ENCODE peak calls at places on chromosomes 16 and 17, in nine cellular contexts. W, X, V, I, E, R, P, T and H are unnamed samples.

GRCh38 chr16:1651055-1651454 is 27.0 kb upstream of the JPT2 start:
- DNase-seq in W (no peak), X (no peak), V (no peak), I (no peak), E (no peak), R (no peak), P (no peak), T (no peak), H (no peak)

GRCh38 chr17:75771334-75772281 is 6.6 kb upstream of the GALK1 start:
- DNase-seq in W (peak), X (no peak), V (no peak), I (no peak), E (no peak), R (no peak), P (no peak), T (no peak), H (no peak)

GRCh38 chr17:48628641-48629410 is 2.7 kb upstream of the HOXB9 start:
- DNase-seq in W (no peak), X (no peak), V (no peak), I (peak), E (no peak), R (no peak), P (no peak), T (no peak), H (no peak)

GRCh38 chr16:79093554-79093967 is 507.0 kb downstream of the MAF start:
- DNase-seq in W (no peak), X (no peak), V (peak), I (no peak), E (no peak), R (no peak), P (no peak), T (no peak), H (no peak)

GRCh38 chr17:73759324-73760185 is 115.3 kb upstream of the SDK2 start:
- DNase-seq in W (no peak), X (no peak), V (no peak), I (no peak), E (no peak), R (no peak), P (no peak), T (no peak), H (no peak)

GRCh38 chr17:7982666-7983065 is 19.7 kb upstream of the GUCY2D start:
- DNase-seq in W (no peak), X (peak), V (no peak), I (no peak), E (no peak), R (no peak), P (no peak), T (no peak), H (no peak)

GRCh38 chr16:1650131-1650530 is 27.9 kb upstream of the JPT2 start:
- DNase-seq in W (no peak), X (no peak), V (no peak), I (no peak), E (no peak), R (peak), P (no peak), T (no peak), H (no peak)

GRCh38 chr16:81996664-81997529 is 14.4 kb downstream of the SDR42E1 start:
- DNase-seq in W (peak), X (peak), V (no peak), I (no peak), E (no peak), R (no peak), P (no peak), T (peak), H (peak)

GRCh38 chr16:12110361-12111107 is 134.0 kb downstream of the SNX29 start:
- DNase-seq in W (no peak), X (no peak), V (no peak), I (no peak), E (no peak), R (no peak), P (no peak), T (no peak), H (no peak)

GRCh38 chr17:70238228-70238627 is 68.9 kb downstream of the KCNJ2 start:
- DNase-seq in W (no peak), X (no peak), V (no peak), I (no peak), E (no peak), R (no peak), P (no peak), T (no peak), H (no peak)

GRCh38 chr16:4081577-4082021 is 34.6 kb downstream of the ADCY9 start:
- DNase-seq in W (no peak), X (no peak), V (no peak), I (no peak), E (no peak), R (no peak), P (no peak), T (no peak), H (no peak)

GRCh38 chr17:80394629-80395216 is 20.2 kb upstream of the ENDOV start:
- DNase-seq in W (no peak), X (no peak), V (no peak), I (no peak), E (no peak), R (no peak), P (no peak), T (no peak), H (no peak)

GRCh38 chr16:84925092-84925772 is 86.1 kb downstream of the ZDHHC7 start:
- DNase-seq in W (peak), X (no peak), V (peak), I (peak), E (no peak), R (peak), P (peak), T (peak), H (no peak)

GRCh38 chr17:3722716-3723115 is 987 bp upstream of the HASPIN start:
- DNase-seq in W (no peak), X (no peak), V (no peak), I (no peak), E (no peak), R (no peak), P (no peak), T (no peak), H (no peak)

GRCh38 chr16:47726031-47726675 is 265.0 kb downstream of the PHKB start:
- DNase-seq in W (no peak), X (no peak), V (no peak), I (no peak), E (no peak), R (no peak), P (no peak), T (no peak), H (no peak)

GRCh38 chr17:21113106-21113690 is 13.6 kb upstream of the DHRS7B start:
- DNase-seq in W (no peak), X (no peak), V (no peak), I (no peak), E (no peak), R (no peak), P (no peak), T (no peak), H (no peak)

GRCh38 chr16:68396481-68396880 is 51.8 kb downstream of the SMPD3 start:
- DNase-seq in W (peak), X (peak), V (peak), I (peak), E (no peak), R (no peak), P (no peak), T (peak), H (no peak)

GRCh38 chr17:59505610-59506276 is 59.7 kb upstream of the DHX40 start:
- DNase-seq in W (peak), X (peak), V (no peak), I (no peak), E (peak), R (no peak), P (no peak), T (no peak), H (no peak)

GRCh38 chr17:6257339-6257738 is 177.6 kb downstream of the AIPL1 start:
- DNase-seq in W (no peak), X (no peak), V (no peak), I (no peak), E (no peak), R (no peak), P (no peak), T (no peak), H (no peak)

GRCh38 chr17:64534187-64534586 is 27.4 kb downstream of the CEP95 start:
- DNase-seq in W (no peak), X (peak), V (no peak), I (no peak), E (no peak), R (no peak), P (no peak), T (peak), H (no peak)

GRCh38 chr16:83701494-83701893 is 106.3 kb upstream of the HSBP1 start:
- DNase-seq in W (peak), X (peak), V (peak), I (peak), E (peak), R (no peak), P (no peak), T (no peak), H (no peak)

GRCh38 chr16:56029026-56029425 is 153.9 kb upstream of the CES5A start:
- DNase-seq in W (no peak), X (no peak), V (no peak), I (no peak), E (no peak), R (no peak), P (no peak), T (no peak), H (no peak)

GRCh38 chr17:70609566-70609965 is 440.2 kb downstream of the KCNJ2 start:
- DNase-seq in W (no peak), X (no peak), V (no peak), I (no peak), E (no peak), R (peak), P (peak), T (no peak), H (no peak)

GRCh38 chr17:35011671-35012216 is 31.4 kb downstream of the LIG3 start:
- DNase-seq in W (no peak), X (no peak), V (no peak), I (peak), E (no peak), R (no peak), P (no peak), T (no peak), H (no peak)

GRCh38 chr17:64470676-64471075 is 21.8 kb downstream of the MILR1 start:
- DNase-seq in W (no peak), X (no peak), V (no peak), I (peak), E (no peak), R (no peak), P (no peak), T (no peak), H (no peak)

GRCh38 chr17:2060681-2061440 is 6.0 kb downstream of the HIC1 start:
- DNase-seq in W (no peak), X (no peak), V (no peak), I (no peak), E (no peak), R (no peak), P (no peak), T (no peak), H (no peak)

GRCh38 chr17:83161298-83162034 is 82.1 kb downstream of the METRNL start:
- DNase-seq in W (no peak), X (peak), V (no peak), I (no peak), E (peak), R (no peak), P (no peak), T (no peak), H (no peak)

GRCh38 chr16:49649013-49649785 is 206.7 kb downstream of the ZNF423 start:
- DNase-seq in W (no peak), X (peak), V (no peak), I (no peak), E (no peak), R (no peak), P (no peak), T (no peak), H (no peak)

GRCh38 chr17:33564146-33564545 is 271.1 kb upstream of the ASIC2 start:
- DNase-seq in W (no peak), X (no peak), V (no peak), I (no peak), E (no peak), R (no peak), P (no peak), T (no peak), H (no peak)

GRCh38 chr16:2969545-2970521 is 685 bp downstream of the PAQR4 start:
- DNase-seq in W (peak), X (peak), V (peak), I (peak), E (no peak), R (peak), P (peak), T (peak), H (peak)

GRCh38 chr17:37829446-37830142 is 84.7 kb upstream of the HNF1B start:
- DNase-seq in W (no peak), X (no peak), V (no peak), I (no peak), E (no peak), R (no peak), P (no peak), T (no peak), H (no peak)

GRCh38 chr17:3904486-3904885 is 11.6 kb upstream of the CAMKK1 start:
- DNase-seq in W (no peak), X (no peak), V (no peak), I (no peak), E (no peak), R (no peak), P (no peak), T (no peak), H (no peak)

GRCh38 chr17:58534901-58535421 is 20.5 kb upstream of the MTMR4 start:
- DNase-seq in W (no peak), X (peak), V (no peak), I (no peak), E (no peak), R (no peak), P (no peak), T (peak), H (no peak)

GRCh38 chr16:28616636-28617035 is 6.8 kb upstream of the SULT1A1 start:
- DNase-seq in W (no peak), X (peak), V (no peak), I (no peak), E (no peak), R (no peak), P (no peak), T (no peak), H (no peak)

GRCh38 chr16:13099822-13100221 is 198.4 kb downstream of the SHISA9 start:
- DNase-seq in W (no peak), X (no peak), V (no peak), I (peak), E (no peak), R (no peak), P (no peak), T (no peak), H (no peak)

GRCh38 chr17:77364381-77364911 is 223.7 kb downstream of the SEC14L1 start:
- DNase-seq in W (no peak), X (no peak), V (no peak), I (no peak), E (no peak), R (no peak), P (no peak), T (no peak), H (no peak)